ENCODE peak calls at places on chromosomes 13 and 19, in four cellular contexts. R, L, S and W are unnamed samples.

GRCh38 chr13:110382229-110382628 is 75.1 kb downstream of the COL4A2 start:
- DNase-seq in R (no peak), S (peak; percentile 92), L (no peak), W (no peak)

GRCh38 chr13:30743319-30744055 is 8.1 kb downstream of the ALOX5AP start:
- DNase-seq in R (peak; percentile 96), L (peak; percentile 76), S (peak; percentile 99), W (no peak)

GRCh38 chr13:112733661-112734379 is 44.0 kb downstream of the ATP11A start:
- DNase-seq in R (no peak), S (no peak), L (no peak), W (no peak)

GRCh38 chr13:37365496-37365895 is 233.1 kb downstream of the POSTN start:
- DNase-seq in R (no peak), L (no peak), S (no peak), W (no peak)

GRCh38 chr13:81406022-81406421 is 1065.1 kb upstream of the SPRY2 start:
- DNase-seq in R (no peak), L (no peak), S (no peak), W (no peak)

GRCh38 chr19:45994456-45994988 is 745 bp upstream of the CCDC61 start:
- DNase-seq in R (no peak), L (no peak), S (no peak), W (no peak)

GRCh38 chr19:2952953-2953481 is 8.2 kb upstream of the ZNF77 start:
- DNase-seq in L (no peak), S (no peak), R (no peak), W (no peak)

GRCh38 chr13:46332772-46333171 is 54.3 kb downstream of the RUBCNL start:
- DNase-seq in R (no peak), S (no peak), L (no peak), W (no peak)

GRCh38 chr19:15253076-15253475 is 20.8 kb upstream of the EPHX3 start:
- DNase-seq in L (no peak), S (no peak), R (no peak), W (no peak)

DNA sequence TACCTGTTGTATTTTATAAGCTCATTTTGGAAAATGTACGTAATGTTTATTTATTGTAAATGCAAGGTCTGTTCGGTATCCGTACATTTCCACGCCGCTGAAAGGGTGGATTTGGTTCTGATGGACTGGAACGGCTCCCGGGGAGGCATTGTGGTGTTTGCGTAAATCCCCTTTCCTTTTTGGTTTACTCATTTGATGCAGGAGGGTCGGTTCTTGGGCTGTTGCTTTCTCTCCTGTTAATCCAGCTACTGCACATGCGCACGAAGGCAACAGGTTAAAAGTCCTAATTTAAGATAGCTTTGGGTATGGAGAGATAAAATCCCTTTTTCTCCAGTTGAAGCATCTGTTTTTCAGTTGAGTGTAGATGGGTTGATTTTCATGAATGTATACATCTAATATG is 224.4 kb downstream of the TM9SF2 start:
- DNase-seq in R (no peak), L (no peak), S (no peak), W (no peak)
- H3K4me3 ChIP-seq in R (no peak overlapping the region), L (no peak overlapping the region), S (no peak overlapping the region), W (no peak overlapping the region)

DNA sequence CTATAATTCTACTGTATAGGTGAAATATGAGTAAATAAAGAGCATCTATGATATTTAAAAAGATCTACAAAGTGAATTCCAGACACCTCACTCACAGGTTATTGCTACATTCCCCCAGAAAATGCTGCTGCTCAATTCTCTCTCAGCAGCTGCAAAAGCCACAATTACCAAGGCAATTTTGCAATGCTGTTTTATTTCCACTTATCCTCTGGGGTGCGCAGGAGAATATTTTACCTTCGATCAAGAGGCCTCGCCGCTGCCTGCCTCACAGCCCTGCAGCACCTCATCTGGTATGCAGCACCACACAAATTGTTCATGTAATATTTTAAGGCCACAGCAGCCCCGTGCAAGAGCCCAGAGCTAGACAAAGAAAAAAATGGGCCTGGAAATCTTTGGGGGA is 333.2 kb downstream of the DNAJC15 start:
- DNase-seq in L (no peak), S (peak; percentile 10), R (no peak), W (peak; percentile 64)
- H3K4me3 ChIP-seq in L (no peak overlapping the region), S (no peak overlapping the region), R (no peak overlapping the region), W (no peak overlapping the region)

DNA sequence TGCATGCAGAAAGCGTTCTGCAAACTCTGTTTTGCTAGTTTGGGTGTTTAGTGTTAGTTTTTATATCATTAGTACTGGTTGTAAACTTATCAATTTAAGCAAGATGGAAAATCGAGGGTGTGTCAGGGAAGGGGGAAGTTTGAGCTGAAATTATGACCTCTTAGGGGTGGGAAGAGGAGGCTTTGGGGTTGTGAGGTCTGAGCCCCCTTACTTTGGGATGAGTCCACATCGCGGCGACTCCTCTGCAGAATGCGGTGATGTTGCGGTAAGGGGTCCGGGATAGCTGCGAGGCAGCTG is 745 bp upstream of the NDUFS7 start:
- DNase-seq in R (no peak), S (no peak), L (no peak), W (no peak)
- H3K4me3 ChIP-seq in R (no peak overlapping the region), S (no peak overlapping the region), L (peak overlapping the region; percentile 100), W (peak overlapping the region; percentile 35)

DNA sequence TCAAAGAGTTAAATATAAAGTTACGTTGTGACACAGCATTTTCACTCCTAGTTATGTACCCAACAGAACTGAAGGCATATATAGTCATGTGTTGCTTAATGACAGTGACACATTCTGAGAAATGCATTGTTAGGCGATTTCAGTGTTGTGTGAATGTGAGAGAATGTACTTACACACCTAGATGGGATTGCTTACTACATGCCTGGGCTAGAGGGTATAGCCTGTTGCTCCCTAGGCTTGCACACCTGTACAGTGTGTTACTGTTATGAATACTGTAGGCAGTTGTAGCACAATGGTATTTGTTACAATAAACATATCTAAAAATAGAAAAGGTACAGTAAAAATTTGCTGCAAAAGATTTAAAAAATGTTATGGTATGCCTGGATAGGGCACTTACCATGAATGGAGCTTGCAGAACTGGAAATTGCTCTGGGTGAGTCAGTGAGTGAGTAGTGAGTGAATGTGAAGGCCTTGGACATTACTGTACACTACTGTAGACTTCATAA is 89.2 kb downstream of the DHRS12 start:
- DNase-seq in S (peak; percentile 89), L (no peak), R (no peak), W (no peak)
- H3K4me3 ChIP-seq in S (no peak overlapping the region), L (no peak overlapping the region), R (no peak overlapping the region), W (no peak overlapping the region)